ENCODE peak calls at places on chromosomes 7 and 10, in ten cellular contexts. D, X, R, Q, O, B, U, I, C and P are unnamed samples.

GRCh38 chr10:123854003-123854402 is 37.6 kb downstream of the CPXM2 start:
- DNase-seq in D (no peak), X (no peak), R (no peak), Q (no peak), O (no peak), B (no peak), U (no peak), I (no peak), C (no peak), P (no peak)

GRCh38 chr10:102988404-102989314 is 70.6 kb downstream of the CNNM2 start:
- DNase-seq in D (no peak), X (no peak), R (peak), Q (no peak), O (no peak), B (no peak), U (no peak), I (no peak), C (no peak), P (no peak)

GRCh38 chr10:94036664-94037033 is 42.9 kb downstream of the PLCE1 start:
- DNase-seq in D (no peak), X (no peak), R (no peak), Q (no peak), O (no peak), B (no peak), U (no peak), I (no peak), C (no peak), P (no peak)

GRCh38 chr10:84510121-84510520 is 181.7 kb downstream of the CCSER2 start:
- DNase-seq in D (no peak), X (no peak), R (peak), Q (peak), O (no peak), B (no peak), U (no peak), I (no peak), C (no peak), P (no peak)

GRCh38 chr7:94003446-94004023 is 620 bp downstream of the BET1 start:
- DNase-seq in D (no peak), X (no peak), R (no peak), Q (no peak), O (no peak), B (no peak), U (no peak), I (no peak), C (no peak), P (no peak)

GRCh38 chr7:39754326-39755120 is 131.2 kb downstream of the RALA start:
- DNase-seq in D (no peak), X (no peak), R (peak), Q (peak), O (peak), B (no peak), U (no peak), I (no peak), C (no peak), P (no peak)

GRCh38 chr7:98192781-98193457 is 18.3 kb upstream of the BHLHA15 start:
- DNase-seq in D (no peak), X (no peak), R (peak), Q (no peak), O (no peak), B (no peak), U (no peak), I (no peak), C (no peak), P (no peak)

GRCh38 chr7:158533386-158534133 is 54.1 kb downstream of the PTPRN2 start:
- DNase-seq in D (no peak), X (no peak), R (no peak), Q (no peak), O (no peak), B (peak), U (no peak), I (no peak), C (no peak), P (no peak)

GRCh38 chr7:143510854-143511592 is 33.4 kb downstream of the TAS2R41 start:
- DNase-seq in D (no peak), X (no peak), R (no peak), Q (no peak), O (no peak), B (peak), U (no peak), I (no peak), C (no peak), P (peak)

GRCh38 chr7:107492875-107493274 is 23.0 kb downstream of the GPR22 start:
- DNase-seq in D (no peak), X (no peak), R (no peak), Q (no peak), O (no peak), B (no peak), U (no peak), I (no peak), C (no peak), P (no peak)

GRCh38 chr10:111035542-111035941 is 41.3 kb upstream of the ADRA2A start:
- DNase-seq in D (no peak), X (no peak), R (peak), Q (no peak), O (no peak), B (no peak), U (no peak), I (no peak), C (no peak), P (no peak)

GRCh38 chr10:103663802-103664201 is 170.3 kb downstream of the NEURL1 start:
- DNase-seq in D (peak), X (no peak), R (no peak), Q (no peak), O (no peak), B (no peak), U (peak), I (peak), C (no peak), P (peak)

GRCh38 chr10:129954916-129955315 is 9.2 kb downstream of the EBF3 start:
- DNase-seq in D (no peak), X (no peak), R (peak), Q (no peak), O (no peak), B (no peak), U (no peak), I (no peak), C (no peak), P (no peak)

GRCh38 chr10:63094405-63094804 is 38.7 kb upstream of the NRBF2 start:
- DNase-seq in D (no peak), X (no peak), R (no peak), Q (no peak), O (no peak), B (no peak), U (no peak), I (no peak), C (no peak), P (no peak)

GRCh38 chr10:7826971-7827370 is 8.7 kb downstream of the TAF3 start:
- DNase-seq in D (no peak), X (no peak), R (peak), Q (peak), O (no peak), B (peak), U (no peak), I (no peak), C (no peak), P (no peak)

GRCh38 chr10:112687647-112688046 is 240.6 kb downstream of the VTI1A start:
- DNase-seq in D (no peak), X (no peak), R (peak), Q (peak), O (no peak), B (no peak), U (no peak), I (no peak), C (no peak), P (no peak)

GRCh38 chr7:116687801-116688201 is 15.8 kb downstream of the MET start:
- DNase-seq in D (no peak), X (peak), R (peak), Q (peak), O (no peak), B (no peak), U (no peak), I (no peak), C (no peak), P (no peak)

GRCh38 chr10:43671659-43672555 is 23.2 kb upstream of the ZNF32 start:
- DNase-seq in D (peak), X (peak), R (peak), Q (no peak), O (no peak), B (peak), U (no peak), I (peak), C (peak), P (no peak)

GRCh38 chr10:102615361-102615760 is 28.9 kb upstream of the TRIM8 start:
- DNase-seq in D (no peak), X (no peak), R (no peak), Q (no peak), O (no peak), B (peak), U (peak), I (no peak), C (no peak), P (peak)

GRCh38 chr7:131861620-131862346 is 305.4 kb upstream of the PODXL start:
- DNase-seq in D (no peak), X (no peak), R (peak), Q (peak), O (no peak), B (no peak), U (no peak), I (no peak), C (no peak), P (no peak)

GRCh38 chr10:73998623-73999622 is 1.0 kb downstream of the VCL start:
- DNase-seq in D (no peak), X (peak), R (peak), Q (peak), O (peak), B (peak), U (peak), I (peak), C (no peak), P (peak)

GRCh38 chr10:20936388-20936787 is 39.3 kb upstream of the NEBL start:
- DNase-seq in D (no peak), X (no peak), R (no peak), Q (no peak), O (no peak), B (no peak), U (no peak), I (no peak), C (no peak), P (no peak)

GRCh38 chr10:12500406-12501303 is 151.3 kb downstream of the CAMK1D start:
- DNase-seq in D (no peak), X (peak), R (no peak), Q (no peak), O (no peak), B (no peak), U (no peak), I (no peak), C (no peak), P (no peak)

GRCh38 chr10:22491931-22492615 is 146.8 kb downstream of the SPAG6 start:
- DNase-seq in D (no peak), X (no peak), R (no peak), Q (no peak), O (no peak), B (no peak), U (no peak), I (no peak), C (no peak), P (no peak)

GRCh38 chr10:69268761-69269416 is 9.4 kb upstream of the HK1 start:
- DNase-seq in D (no peak), X (no peak), R (no peak), Q (no peak), O (no peak), B (no peak), U (no peak), I (no peak), C (no peak), P (no peak)

GRCh38 chr7:35286986-35287385 is 33.1 kb upstream of the TBX20 start:
- DNase-seq in D (no peak), X (no peak), R (peak), Q (no peak), O (no peak), B (no peak), U (no peak), I (no peak), C (no peak), P (no peak)

GRCh38 chr10:17453377-17454091 is 861 bp downstream of the ST8SIA6 start:
- DNase-seq in D (no peak), X (peak), R (peak), Q (no peak), O (peak), B (peak), U (peak), I (no peak), C (peak), P (peak)

GRCh38 chr10:71293446-71294090 is 25.5 kb upstream of the SLC29A3 start:
- DNase-seq in D (no peak), X (no peak), R (no peak), Q (no peak), O (no peak), B (no peak), U (no peak), I (no peak), C (no peak), P (peak)

GRCh38 chr7:25565949-25566348 is 337.7 kb upstream of the NPVF start:
- DNase-seq in D (peak), X (peak), R (peak), Q (peak), O (peak), B (peak), U (no peak), I (peak), C (peak), P (peak)

GRCh38 chr10:34737772-34738169 is 77.3 kb downstream of the PARD3 start:
- DNase-seq in D (no peak), X (no peak), R (no peak), Q (no peak), O (no peak), B (peak), U (no peak), I (no peak), C (no peak), P (no peak)

GRCh38 chr7:82156938-82157337 is 286.6 kb downstream of the CACNA2D1 start:
- DNase-seq in D (no peak), X (no peak), R (no peak), Q (no peak), O (no peak), B (no peak), U (no peak), I (no peak), C (no peak), P (no peak)

GRCh38 chr7:92359801-92360200 is 87.5 kb upstream of the GATAD1 start:
- DNase-seq in D (no peak), X (no peak), R (peak), Q (no peak), O (no peak), B (no peak), U (no peak), I (no peak), C (no peak), P (no peak)

GRCh38 chr7:141785711-141786552 is 4.1 kb upstream of the TAS2R5 start:
- DNase-seq in D (no peak), X (peak), R (peak), Q (peak), O (no peak), B (peak), U (no peak), I (peak), C (peak), P (no peak)

GRCh38 chr10:74371696-74372095 is 220.7 kb downstream of the ADK start:
- DNase-seq in D (no peak), X (no peak), R (peak), Q (no peak), O (no peak), B (no peak), U (no peak), I (no peak), C (no peak), P (no peak)

GRCh38 chr10:103808784-103809183 is 46.6 kb downstream of the SH3PXD2A start:
- DNase-seq in D (no peak), X (no peak), R (no peak), Q (no peak), O (no peak), B (no peak), U (no peak), I (no peak), C (no peak), P (no peak)

GRCh38 chr7:28806841-28807240 is 151.3 kb downstream of the TRIL start:
- DNase-seq in D (no peak), X (no peak), R (no peak), Q (no peak), O (no peak), B (no peak), U (no peak), I (no peak), C (no peak), P (no peak)

GRCh38 chr7:108200326-108200725 is 70.2 kb upstream of the LAMB4 start:
- DNase-seq in D (no peak), X (no peak), R (no peak), Q (no peak), O (no peak), B (no peak), U (no peak), I (no peak), C (no peak), P (no peak)